ENCODE peak calls at places on chromosomes 7 and 10, in nine cellular contexts. K, H, W, O, N, S, A, R and C are unnamed samples.

GRCh38 chr7:153934048-153934447 is 118.2 kb upstream of the DPP6 start:
- DNase-seq in K (no peak), H (no peak), W (no peak), O (no peak), N (no peak), S (no peak), A (no peak), R (no peak), C (no peak)

GRCh38 chr10:97895915-97896314 is 46.3 kb downstream of the GOLGA7B start:
- DNase-seq in K (no peak), H (no peak), W (no peak), O (no peak), N (no peak), S (no peak), A (no peak), R (no peak), C (no peak)

GRCh38 chr10:83218205-83218604 is 921.1 kb upstream of the GHITM start:
- DNase-seq in K (no peak), H (no peak), W (no peak), O (no peak), N (no peak), S (no peak), A (no peak), R (no peak), C (no peak)

GRCh38 chr10:117653170-117653515 is 110.6 kb downstream of the EMX2 start:
- DNase-seq in K (no peak), H (no peak), W (peak; percentile 60), O (peak; percentile 50), N (no peak), S (no peak), A (peak; percentile 35), R (peak; percentile 81), C (peak; percentile 78)

GRCh38 chr10:30763933-30764332 is 134.4 kb upstream of the LYZL2 start:
- DNase-seq in K (no peak), H (no peak), W (no peak), O (no peak), N (no peak), S (no peak), A (no peak), R (no peak), C (no peak)

GRCh38 chr10:89466599-89467035 is 52.2 kb downstream of the IFIT5 start:
- DNase-seq in K (no peak), H (no peak), W (peak; percentile 60), O (no peak), N (no peak), S (peak; percentile 31), A (peak; percentile 51), R (peak; percentile 65), C (no peak)

GRCh38 chr10:73785721-73786511 is 510 bp downstream of the ZSWIM8 start:
- DNase-seq in K (peak; percentile 53), H (peak; percentile 51), W (peak; percentile 65), O (peak; percentile 41), N (peak; percentile 30), S (peak; percentile 86), A (peak; percentile 58), R (peak; percentile 78), C (peak; percentile 50)

GRCh38 chr10:33157108-33157507 is 177.4 kb downstream of the NRP1 start:
- DNase-seq in K (no peak), H (no peak), W (peak; percentile 68), O (no peak), N (no peak), S (no peak), A (no peak), R (no peak), C (no peak)

GRCh38 chr10:49174261-49174925 is 13.8 kb downstream of the TMEM273 start:
- DNase-seq in K (no peak), H (no peak), W (no peak), O (no peak), N (no peak), S (no peak), A (no peak), R (no peak), C (no peak)

GRCh38 chr7:68865351-68865885 is 732.9 kb upstream of the AUTS2 start:
- DNase-seq in K (no peak), H (no peak), W (no peak), O (no peak), N (no peak), S (no peak), A (no peak), R (no peak), C (no peak)

GRCh38 chr10:32948451-32948850 is 9.6 kb downstream of the ITGB1 start:
- DNase-seq in K (no peak), H (no peak), W (no peak), O (no peak), N (no peak), S (no peak), A (no peak), R (no peak), C (no peak)

GRCh38 chr10:665579-666091 is 23.8 kb downstream of the DIP2C start:
- DNase-seq in K (peak; percentile 52), H (no peak), W (peak; percentile 91), O (no peak), N (no peak), S (no peak), A (peak; percentile 22), R (no peak), C (no peak)

GRCh38 chr7:141702047-141702567 is at the start of gene DENND11:
- DNase-seq in K (peak; percentile 60), H (peak; percentile 38), W (peak; percentile 11), O (peak; percentile 68), N (peak; percentile 65), S (peak; percentile 83), A (peak; percentile 57), R (peak; percentile 83), C (peak; percentile 82)

GRCh38 chr7:117114272-117114671 is 161.0 kb downstream of the ST7 start:
- DNase-seq in K (no peak), H (no peak), W (no peak), O (no peak), N (no peak), S (no peak), A (no peak), R (no peak), C (no peak)

GRCh38 chr7:93043393-93043985 is 74.3 kb downstream of the SAMD9 start:
- DNase-seq in K (no peak), H (no peak), W (peak; percentile 96), O (no peak), N (peak; percentile 73), S (no peak), A (peak; percentile 27), R (peak; percentile 28), C (no peak)

GRCh38 chr10:127195041-127195506 is 1.3 kb downstream of the INSYN2A start:
- DNase-seq in K (no peak), H (no peak), W (no peak), O (no peak), N (peak; percentile 42), S (peak; percentile 21), A (no peak), R (no peak), C (no peak)

GRCh38 chr7:123494193-123494796 is 40.1 kb downstream of the IQUB start:
- DNase-seq in K (peak; percentile 12), H (no peak), W (peak; percentile 27), O (peak; percentile 69), N (no peak), S (peak; percentile 38), A (peak; percentile 10), R (peak; percentile 62), C (peak; percentile 26)
- TF ChIP-seq CTCF in K (peak; percentile 32), H (peak; percentile 37), W (peak; percentile 71), O (peak; percentile 89), N (peak; percentile 84), S (peak; percentile 63), A (peak; percentile 23), R (peak; percentile 75), C (peak; percentile 81)

DNA sequence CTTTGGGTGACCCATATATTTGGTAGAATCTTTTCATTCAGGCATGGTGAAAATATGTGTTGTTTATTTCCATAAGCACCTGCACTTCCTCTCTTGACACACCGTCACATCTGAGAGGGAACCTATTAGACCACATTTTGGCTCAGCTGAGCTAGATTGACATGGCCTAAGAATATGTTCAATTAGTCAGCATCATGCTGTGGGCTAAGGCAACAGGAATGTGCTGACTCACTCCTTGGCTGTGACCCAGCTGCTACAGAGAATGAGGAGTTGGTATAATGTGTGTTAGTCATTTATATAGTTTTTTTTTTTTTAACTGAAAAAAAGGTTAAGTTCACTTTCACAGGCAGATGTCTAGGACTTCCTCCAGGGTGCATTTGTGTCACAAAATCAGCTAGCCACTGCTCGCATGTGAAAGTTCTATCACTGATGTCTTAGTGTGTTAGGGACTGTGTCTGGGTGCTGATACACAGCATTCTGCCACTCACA is 180.6 kb downstream of the SEMA3E start:
- DNase-seq in K (peak; percentile 62), H (peak; percentile 82), W (peak; percentile 99), O (peak; percentile 95), N (peak; percentile 37), S (peak; percentile 74), A (peak; percentile 83), R (peak; percentile 82), C (peak; percentile 12)
- TF ChIP-seq CTCF in K (no peak), H (no peak), W (no peak), O (no peak), N (no peak), S (no peak), A (no peak), R (no peak), C (no peak)

GRCh38 chr7:132934017-132934416 is 147.9 kb downstream of the CHCHD3 start:
- DNase-seq in K (no peak), H (no peak), W (no peak), O (no peak), N (no peak), S (no peak), A (no peak), R (no peak), C (no peak)

GRCh38 chr7:132935608-132936007 is 146.3 kb downstream of the CHCHD3 start:
- DNase-seq in K (no peak), H (no peak), W (no peak), O (no peak), N (no peak), S (no peak), A (no peak), R (no peak), C (no peak)

GRCh38 chr7:132933076-132933466 is 148.8 kb downstream of the CHCHD3 start:
- DNase-seq in K (no peak), H (no peak), W (peak; percentile 80), O (no peak), N (no peak), S (no peak), A (no peak), R (peak; percentile 48), C (no peak)

GRCh38 chr7:132932321-132933075 is 149.4 kb downstream of the CHCHD3 start:
- DNase-seq in K (no peak), H (no peak), W (peak; percentile 2), O (no peak), N (no peak), S (no peak), A (no peak), R (no peak), C (no peak)

DNA sequence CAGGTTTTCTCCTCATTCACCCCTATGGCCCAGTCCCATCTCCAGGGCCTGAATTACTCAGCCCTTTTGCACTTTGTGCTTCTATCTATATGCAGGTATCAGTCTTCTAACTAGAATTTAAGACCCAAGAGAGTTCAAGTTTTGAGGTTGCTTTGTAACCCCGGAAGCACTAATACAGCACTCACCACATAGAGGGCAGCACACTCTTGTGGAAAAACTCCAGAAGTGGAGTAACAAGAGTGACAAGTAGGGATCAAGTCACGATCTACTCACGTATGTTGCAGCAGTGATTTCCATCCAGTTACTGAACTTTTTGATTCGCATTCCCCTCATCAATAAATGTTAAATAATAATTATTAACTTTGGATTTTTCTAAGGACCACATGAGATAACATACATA is 151.0 kb downstream of the CHCHD3 start:
- DNase-seq in K (no peak), H (no peak), W (peak; percentile 3), O (no peak), N (no peak), S (peak; percentile 8), A (no peak), R (no peak), C (no peak)
- TF ChIP-seq CTCF in K (no peak), H (no peak), W (peak; percentile 30), O (peak; percentile 32), N (peak; percentile 18), S (peak; percentile 14), A (no peak), R (peak; percentile 33), C (peak; percentile 24)

GRCh38 chr10:84541289-84541637 is 212.9 kb downstream of the CCSER2 start:
- DNase-seq in K (no peak), H (peak; percentile 28), W (no peak), O (no peak), N (peak; percentile 36), S (no peak), A (no peak), R (no peak), C (no peak)
- TF ChIP-seq CTCF in K (no peak), H (no peak), W (no peak), O (no peak), N (no peak), S (no peak), A (no peak), R (no peak), C (no peak)